ENCODE peak calls at places on chromosomes 11 and 22, in eight cellular contexts. C is G401; O is psoas muscle; V is Calu3; U is adrenal gland; Q is NCI-H460; E is COLO829; F is stimulated activated CD4-positive, alpha-beta T cell treated with anti-CD3 and anti-CD28 coated beads, Interleukin-15, amount 100 ng/mL, for 1 hour. N is an unnamed sample.

GRCh38 chr11:109197656-109198055 is 224.3 kb upstream of the C11orf87 start:
- DNase-seq in C (no peak), O (no peak), V (no peak), U (no peak), Q (no peak), E (no peak), F (no peak), N (no peak)

GRCh38 chr11:12185914-12186313 is 75.5 kb downstream of the MICAL2 start:
- DNase-seq in C (no peak), O (no peak), V (no peak), U (no peak), Q (no peak), E (peak), F (no peak), N (no peak)

GRCh38 chr22:45859231-45860161 is 117.5 kb downstream of the WNT7B start:
- DNase-seq in C (no peak), O (no peak), V (peak), U (no peak), Q (no peak), E (no peak), F (no peak), N (peak)

GRCh38 chr11:47850337-47850736 is 2.2 kb upstream of the NUP160 start:
- DNase-seq in C (no peak), O (no peak), V (no peak), U (no peak), Q (no peak), E (no peak), F (no peak), N (no peak)

GRCh38 chr22:20249797-20250354 is 18.2 kb downstream of the RTN4R start:
- DNase-seq in C (peak), O (peak), V (no peak), U (peak), Q (no peak), E (no peak), F (no peak), N (no peak)

GRCh38 chr11:60854847-60855725 is 664 bp downstream of the PTGDR2 start:
- DNase-seq in C (no peak), O (peak), V (no peak), U (no peak), Q (no peak), E (no peak), F (no peak), N (no peak)

GRCh38 chr11:128620306-128621175 is 33.2 kb upstream of the ETS1 start:
- DNase-seq in C (no peak), O (no peak), V (no peak), U (no peak), Q (no peak), E (no peak), F (no peak), N (no peak)

GRCh38 chr11:34105079-34105956 is at the start of gene NAT10:
- DNase-seq in C (peak), O (peak), V (peak), U (peak), Q (peak), E (peak), F (peak), N (peak)

GRCh38 chr11:44241851-44242250 is 68.1 kb downstream of the ALX4 start:
- DNase-seq in C (no peak), O (peak), V (no peak), U (no peak), Q (no peak), E (no peak), F (no peak), N (no peak)

GRCh38 chr11:17351510-17352176 is at the start of gene NCR3LG1:
- DNase-seq in C (peak), O (peak), V (peak), U (peak), Q (peak), E (peak), F (peak), N (peak)

GRCh38 chr22:37904572-37905533 is 1.2 kb upstream of the MICALL1 start:
- DNase-seq in C (peak), O (peak), V (peak), U (peak), Q (peak), E (peak), F (no peak), N (no peak)

GRCh38 chr11:32852142-32852541 is 22.4 kb downstream of the PRRG4 start:
- DNase-seq in C (no peak), O (no peak), V (no peak), U (no peak), Q (no peak), E (peak), F (no peak), N (no peak)

GRCh38 chr22:17234144-17234623 is 14.9 kb upstream of the ADA2 start:
- DNase-seq in C (no peak), O (peak), V (no peak), U (no peak), Q (no peak), E (peak), F (no peak), N (no peak)

GRCh38 chr22:28019881-28020861 is 101.1 kb upstream of the PITPNB start:
- DNase-seq in C (peak), O (peak), V (peak), U (peak), Q (peak), E (peak), F (peak), N (peak)

GRCh38 chr22:26550498-26551033 is 38.3 kb upstream of the TFIP11 start:
- DNase-seq in C (peak), O (peak), V (no peak), U (peak), Q (no peak), E (peak), F (no peak), N (no peak)

GRCh38 chr11:1200611-1201191 is 22.2 kb upstream of the MUC5B start:
- DNase-seq in C (no peak), O (no peak), V (no peak), U (no peak), Q (no peak), E (no peak), F (no peak), N (no peak)

GRCh38 chr11:2507945-2508749 is 63.3 kb downstream of the KCNQ1 start:
- DNase-seq in C (no peak), O (peak), V (no peak), U (no peak), Q (no peak), E (no peak), F (no peak), N (peak)

GRCh38 chr11:15932417-15932816 is 423.9 kb downstream of the SOX6 start:
- DNase-seq in C (no peak), O (no peak), V (no peak), U (no peak), Q (no peak), E (no peak), F (no peak), N (no peak)

GRCh38 chr11:11980841-11981308 is 27.6 kb downstream of the DKK3 start:
- DNase-seq in C (no peak), O (no peak), V (no peak), U (no peak), Q (no peak), E (no peak), F (no peak), N (no peak)

GRCh38 chr11:12724301-12725046 is 50.3 kb downstream of the TEAD1 start:
- DNase-seq in C (no peak), O (peak), V (peak), U (peak), Q (peak), E (peak), F (no peak), N (peak)

GRCh38 chr11:10858505-10859360 is 880 bp upstream of the ZBED5 start:
- DNase-seq in C (peak), O (peak), V (peak), U (peak), Q (no peak), E (peak), F (peak), N (peak)

GRCh38 chr11:72609045-72609444 is 65.2 kb downstream of the PDE2A start:
- DNase-seq in C (no peak), O (no peak), V (no peak), U (no peak), Q (no peak), E (no peak), F (no peak), N (no peak)

GRCh38 chr11:43138621-43139140 is 173.1 kb upstream of the API5 start:
- DNase-seq in C (no peak), O (no peak), V (no peak), U (no peak), Q (no peak), E (no peak), F (no peak), N (no peak)

GRCh38 chr22:44037519-44038370 is 13.6 kb downstream of the PARVB start:
- DNase-seq in C (peak), O (peak), V (no peak), U (peak), Q (peak), E (peak), F (no peak), N (no peak)

GRCh38 chr11:4704054-4704789 is at the start of gene MMP26:
- DNase-seq in C (no peak), O (no peak), V (no peak), U (no peak), Q (no peak), E (no peak), F (no peak), N (no peak)

GRCh38 chr11:87235366-87235765 is 197.6 kb downstream of the TMEM135 start:
- DNase-seq in C (no peak), O (no peak), V (no peak), U (no peak), Q (no peak), E (no peak), F (no peak), N (no peak)

GRCh38 chr11:78350646-78351165 is 66.9 kb downstream of the GAB2 start:
- DNase-seq in C (no peak), O (no peak), V (no peak), U (peak), Q (no peak), E (peak), F (no peak), N (no peak)

GRCh38 chr11:58711832-58712231 is 19.9 kb downstream of the GLYAT start:
- DNase-seq in C (no peak), O (no peak), V (no peak), U (no peak), Q (no peak), E (no peak), F (no peak), N (no peak)

GRCh38 chr22:26708256-26709009 is 51.0 kb downstream of the MIAT start:
- DNase-seq in C (no peak), O (no peak), V (no peak), U (no peak), Q (no peak), E (no peak), F (no peak), N (no peak)

GRCh38 chr11:33045551-33046255 is 6.3 kb downstream of the TCP11L1 start:
- DNase-seq in C (no peak), O (no peak), V (peak), U (no peak), Q (no peak), E (no peak), F (no peak), N (peak)